ENCODE peak calls at places on chromosomes 7 and 10, in nine cellular contexts. One of them, this sample, is unnamed.

GRCh38 chr7:92058040-92058439 is 76.2 kb downstream of the CYP51A1 start:
- DNase-seq in CD8-positive, alpha-beta T cell: no peak
- DNase-seq in astrocyte of the cerebellum: no peak
- DNase-seq in fibroblast of pulmonary artery: no peak
- DNase-seq in AG04449: no peak
- DNase-seq in brain microvascular endothelial cell: no peak
- DNase-seq in Peyer's patch: no peak
- DNase-seq in OCI-LY7: peak; percentile 15
- DNase-seq in GM12865: peak; percentile 46
- DNase-seq in this sample: no peak

GRCh38 chr7:52500796-52501195 is 534.6 kb upstream of the POM121L12 start:
- DNase-seq in CD8-positive, alpha-beta T cell: no peak
- DNase-seq in astrocyte of the cerebellum: no peak
- DNase-seq in fibroblast of pulmonary artery: no peak
- DNase-seq in AG04449: no peak
- DNase-seq in brain microvascular endothelial cell: no peak
- DNase-seq in Peyer's patch: no peak
- DNase-seq in OCI-LY7: no peak
- DNase-seq in GM12865: no peak
- DNase-seq in this sample: no peak

GRCh38 chr10:120581496-120581895 is 124.5 kb downstream of the PLPP4 start:
- DNase-seq in CD8-positive, alpha-beta T cell: no peak
- DNase-seq in astrocyte of the cerebellum: no peak
- DNase-seq in fibroblast of pulmonary artery: no peak
- DNase-seq in AG04449: no peak
- DNase-seq in brain microvascular endothelial cell: no peak
- DNase-seq in Peyer's patch: no peak
- DNase-seq in OCI-LY7: no peak
- DNase-seq in GM12865: no peak
- DNase-seq in this sample: no peak

GRCh38 chr10:63707254-63707910 is 186.2 kb downstream of the REEP3 start:
- DNase-seq in CD8-positive, alpha-beta T cell: no peak
- DNase-seq in astrocyte of the cerebellum: peak; percentile 99
- DNase-seq in fibroblast of pulmonary artery: peak; percentile 99
- DNase-seq in AG04449: peak; percentile 96
- DNase-seq in brain microvascular endothelial cell: peak; percentile 97
- DNase-seq in Peyer's patch: no peak
- DNase-seq in OCI-LY7: no peak
- DNase-seq in GM12865: peak; percentile 73
- DNase-seq in this sample: peak; percentile 99

GRCh38 chr10:16545126-16545736 is 23.6 kb upstream of the C1QL3 start:
- DNase-seq in CD8-positive, alpha-beta T cell: no peak
- DNase-seq in astrocyte of the cerebellum: no peak
- DNase-seq in fibroblast of pulmonary artery: peak; percentile 62
- DNase-seq in AG04449: no peak
- DNase-seq in brain microvascular endothelial cell: peak; percentile 24
- DNase-seq in Peyer's patch: no peak
- DNase-seq in OCI-LY7: peak; percentile 33
- DNase-seq in GM12865: peak; percentile 49
- DNase-seq in this sample: no peak

GRCh38 chr10:103845983-103846382 is 9.4 kb downstream of the SH3PXD2A start:
- DNase-seq in CD8-positive, alpha-beta T cell: no peak
- DNase-seq in astrocyte of the cerebellum: no peak
- DNase-seq in fibroblast of pulmonary artery: no peak
- DNase-seq in AG04449: no peak
- DNase-seq in brain microvascular endothelial cell: no peak
- DNase-seq in Peyer's patch: no peak
- DNase-seq in OCI-LY7: peak; percentile 70
- DNase-seq in GM12865: peak; percentile 22
- DNase-seq in this sample: no peak

GRCh38 chr7:121499526-121500123 is 103.5 kb upstream of the FAM3C start:
- DNase-seq in CD8-positive, alpha-beta T cell: no peak
- DNase-seq in astrocyte of the cerebellum: no peak
- DNase-seq in fibroblast of pulmonary artery: no peak
- DNase-seq in AG04449: no peak
- DNase-seq in brain microvascular endothelial cell: no peak
- DNase-seq in Peyer's patch: no peak
- DNase-seq in OCI-LY7: no peak
- DNase-seq in GM12865: no peak
- DNase-seq in this sample: no peak

GRCh38 chr10:91589015-91589655 is 43.7 kb downstream of the PPP1R3C start:
- DNase-seq in CD8-positive, alpha-beta T cell: no peak
- DNase-seq in astrocyte of the cerebellum: no peak
- DNase-seq in fibroblast of pulmonary artery: peak; percentile 66
- DNase-seq in AG04449: no peak
- DNase-seq in brain microvascular endothelial cell: peak; percentile 18
- DNase-seq in Peyer's patch: no peak
- DNase-seq in OCI-LY7: no peak
- DNase-seq in GM12865: no peak
- DNase-seq in this sample: no peak

GRCh38 chr10:99709480-99710229 is 22.3 kb downstream of the COX15 start:
- DNase-seq in CD8-positive, alpha-beta T cell: no peak
- DNase-seq in astrocyte of the cerebellum: no peak
- DNase-seq in fibroblast of pulmonary artery: no peak
- DNase-seq in AG04449: no peak
- DNase-seq in brain microvascular endothelial cell: peak; percentile 12
- DNase-seq in Peyer's patch: no peak
- DNase-seq in OCI-LY7: no peak
- DNase-seq in GM12865: peak; percentile 69
- DNase-seq in this sample: no peak

GRCh38 chr10:60856405-60856804 is 78.1 kb downstream of the CDK1 start:
- DNase-seq in CD8-positive, alpha-beta T cell: no peak
- DNase-seq in astrocyte of the cerebellum: no peak
- DNase-seq in fibroblast of pulmonary artery: no peak
- DNase-seq in AG04449: no peak
- DNase-seq in brain microvascular endothelial cell: no peak
- DNase-seq in Peyer's patch: no peak
- DNase-seq in OCI-LY7: no peak
- DNase-seq in GM12865: no peak
- DNase-seq in this sample: no peak

GRCh38 chr7:23449941-23450340 is 20.4 kb downstream of the IGF2BP3 start:
- DNase-seq in CD8-positive, alpha-beta T cell: no peak
- DNase-seq in astrocyte of the cerebellum: no peak
- DNase-seq in fibroblast of pulmonary artery: no peak
- DNase-seq in AG04449: no peak
- DNase-seq in brain microvascular endothelial cell: no peak
- DNase-seq in Peyer's patch: no peak
- DNase-seq in OCI-LY7: no peak
- DNase-seq in GM12865: no peak
- DNase-seq in this sample: no peak

GRCh38 chr7:746074-747061 is 19.3 kb upstream of the PRKAR1B start:
- DNase-seq in CD8-positive, alpha-beta T cell: no peak
- DNase-seq in astrocyte of the cerebellum: no peak
- DNase-seq in fibroblast of pulmonary artery: no peak
- DNase-seq in AG04449: no peak
- DNase-seq in brain microvascular endothelial cell: no peak
- DNase-seq in Peyer's patch: peak; percentile 42
- DNase-seq in OCI-LY7: no peak
- DNase-seq in GM12865: no peak
- DNase-seq in this sample: no peak

GRCh38 chr10:110508806-110509544 is 11.3 kb downstream of the DUSP5 start:
- DNase-seq in CD8-positive, alpha-beta T cell: no peak
- DNase-seq in astrocyte of the cerebellum: no peak
- DNase-seq in fibroblast of pulmonary artery: no peak
- DNase-seq in AG04449: no peak
- DNase-seq in brain microvascular endothelial cell: no peak
- DNase-seq in Peyer's patch: no peak
- DNase-seq in OCI-LY7: no peak
- DNase-seq in GM12865: no peak
- DNase-seq in this sample: no peak

GRCh38 chr10:5910323-5911100 is 20.5 kb downstream of the FBH1 start:
- DNase-seq in CD8-positive, alpha-beta T cell: no peak
- DNase-seq in astrocyte of the cerebellum: no peak
- DNase-seq in fibroblast of pulmonary artery: no peak
- DNase-seq in AG04449: no peak
- DNase-seq in brain microvascular endothelial cell: no peak
- DNase-seq in Peyer's patch: no peak
- DNase-seq in OCI-LY7: no peak
- DNase-seq in GM12865: no peak
- DNase-seq in this sample: no peak

GRCh38 chr10:8174762-8175161 is 120.3 kb downstream of the GATA3 start:
- DNase-seq in CD8-positive, alpha-beta T cell: no peak
- DNase-seq in astrocyte of the cerebellum: no peak
- DNase-seq in fibroblast of pulmonary artery: no peak
- DNase-seq in AG04449: no peak
- DNase-seq in brain microvascular endothelial cell: no peak
- DNase-seq in Peyer's patch: no peak
- DNase-seq in OCI-LY7: no peak
- DNase-seq in GM12865: no peak
- DNase-seq in this sample: no peak

GRCh38 chr7:33874943-33875342 is 30.4 kb upstream of the BMPER start:
- DNase-seq in CD8-positive, alpha-beta T cell: no peak
- DNase-seq in astrocyte of the cerebellum: peak; percentile 94
- DNase-seq in fibroblast of pulmonary artery: peak; percentile 85
- DNase-seq in AG04449: peak; percentile 88
- DNase-seq in brain microvascular endothelial cell: no peak
- DNase-seq in Peyer's patch: no peak
- DNase-seq in OCI-LY7: no peak
- DNase-seq in GM12865: no peak
- DNase-seq in this sample: no peak

GRCh38 chr7:99042957-99043356 is 101.0 kb downstream of the SMURF1 start:
- DNase-seq in CD8-positive, alpha-beta T cell: no peak
- DNase-seq in astrocyte of the cerebellum: no peak
- DNase-seq in fibroblast of pulmonary artery: peak; percentile 72
- DNase-seq in AG04449: no peak
- DNase-seq in brain microvascular endothelial cell: peak; percentile 64
- DNase-seq in Peyer's patch: no peak
- DNase-seq in OCI-LY7: no peak
- DNase-seq in GM12865: no peak
- DNase-seq in this sample: no peak

GRCh38 chr10:129758180-129758579 is 205.9 kb downstream of the EBF3 start:
- DNase-seq in CD8-positive, alpha-beta T cell: no peak
- DNase-seq in astrocyte of the cerebellum: no peak
- DNase-seq in fibroblast of pulmonary artery: no peak
- DNase-seq in AG04449: no peak
- DNase-seq in brain microvascular endothelial cell: no peak
- DNase-seq in Peyer's patch: peak; percentile 16
- DNase-seq in OCI-LY7: no peak
- DNase-seq in GM12865: no peak
- DNase-seq in this sample: no peak

GRCh38 chr10:86790394-86790793 is 34.0 kb downstream of the BMPR1A start:
- DNase-seq in CD8-positive, alpha-beta T cell: no peak
- DNase-seq in astrocyte of the cerebellum: no peak
- DNase-seq in fibroblast of pulmonary artery: no peak
- DNase-seq in AG04449: no peak
- DNase-seq in brain microvascular endothelial cell: no peak
- DNase-seq in Peyer's patch: no peak
- DNase-seq in OCI-LY7: no peak
- DNase-seq in GM12865: no peak
- DNase-seq in this sample: no peak

DNA sequence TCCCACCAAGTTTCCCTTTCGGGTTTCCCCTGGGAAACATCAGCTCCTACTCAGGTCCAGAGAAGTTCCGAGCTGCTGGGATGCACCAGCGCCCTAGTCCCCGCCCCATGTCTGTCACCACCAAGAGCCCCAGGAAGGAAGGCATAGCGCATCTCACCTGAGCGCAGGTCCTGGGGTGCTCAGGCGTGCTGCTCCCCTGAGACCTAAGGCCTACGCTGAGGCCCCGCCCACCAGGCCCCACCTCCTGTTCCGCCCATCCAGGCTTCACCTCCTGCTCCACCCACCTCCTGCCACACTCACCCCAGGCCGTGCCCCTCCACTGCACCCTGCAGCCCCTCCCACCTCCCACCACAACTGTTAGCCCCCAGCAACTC is 1.2 kb upstream of the TFR2 start:
- DNase-seq in CD8-positive, alpha-beta T cell: no peak
- DNase-seq in astrocyte of the cerebellum: no peak
- DNase-seq in fibroblast of pulmonary artery: no peak
- DNase-seq in AG04449: no peak
- DNase-seq in brain microvascular endothelial cell: no peak
- DNase-seq in Peyer's patch: peak; percentile 73
- DNase-seq in OCI-LY7: peak; percentile 85
- DNase-seq in GM12865: peak; percentile 73
- DNase-seq in this sample: no peak
- H3K4me3 ChIP-seq in CD8-positive, alpha-beta T cell: no peak overlapping the region
- H3K4me3 ChIP-seq in astrocyte of the cerebellum: no peak overlapping the region
- H3K4me3 ChIP-seq in fibroblast of pulmonary artery: no peak overlapping the region
- H3K4me3 ChIP-seq in AG04449: no peak overlapping the region
- H3K4me3 ChIP-seq in brain microvascular endothelial cell: no peak overlapping the region
- H3K4me3 ChIP-seq in Peyer's patch: no peak overlapping the region
- H3K4me3 ChIP-seq in OCI-LY7: peak overlapping the region; percentile 25
- H3K4me3 ChIP-seq in GM12865: no peak overlapping the region
- H3K4me3 ChIP-seq in this sample: no peak overlapping the region

GRCh38 chr10:98388086-98388655 is 26.8 kb downstream of the PYROXD2 start:
- DNase-seq in CD8-positive, alpha-beta T cell: no peak
- DNase-seq in astrocyte of the cerebellum: no peak
- DNase-seq in fibroblast of pulmonary artery: no peak
- DNase-seq in AG04449: no peak
- DNase-seq in brain microvascular endothelial cell: no peak
- DNase-seq in Peyer's patch: no peak
- DNase-seq in OCI-LY7: no peak
- DNase-seq in GM12865: no peak
- DNase-seq in this sample: no peak
- TF ChIP-seq CTCF in CD8-positive, alpha-beta T cell: no peak
- TF ChIP-seq CTCF in astrocyte of the cerebellum: no peak
- TF ChIP-seq CTCF in fibroblast of pulmonary artery: no peak
- TF ChIP-seq CTCF in AG04449: no peak
- TF ChIP-seq CTCF in brain microvascular endothelial cell: peak; percentile 34
- TF ChIP-seq CTCF in Peyer's patch: no peak
- TF ChIP-seq CTCF in OCI-LY7: no peak
- TF ChIP-seq CTCF in GM12865: no peak
- TF ChIP-seq CTCF in this sample: no peak

DNA sequence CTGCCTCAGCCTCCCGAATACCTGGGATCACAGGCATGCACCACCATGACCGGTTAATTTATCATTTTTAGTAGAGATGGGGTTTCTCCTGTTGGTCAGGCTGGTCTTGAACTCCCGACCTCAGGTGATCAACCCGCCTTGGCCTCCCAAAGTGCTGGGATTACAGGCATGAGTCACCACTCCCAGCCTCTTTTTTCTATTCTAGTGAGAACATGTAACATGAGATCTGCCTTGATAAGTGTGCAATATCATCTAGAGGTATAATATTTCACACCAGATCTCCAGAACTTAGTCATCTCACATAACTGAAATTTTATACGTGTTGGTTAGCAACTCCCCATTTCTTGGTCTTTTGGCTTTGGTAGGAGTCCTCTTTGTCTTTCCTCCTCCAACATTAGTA is 656.9 kb downstream of the CNTNAP2 start:
- DNase-seq in CD8-positive, alpha-beta T cell: no peak
- DNase-seq in astrocyte of the cerebellum: no peak
- DNase-seq in fibroblast of pulmonary artery: no peak
- DNase-seq in AG04449: no peak
- DNase-seq in brain microvascular endothelial cell: peak; percentile 23
- DNase-seq in Peyer's patch: no peak
- DNase-seq in OCI-LY7: no peak
- DNase-seq in GM12865: no peak
- DNase-seq in this sample: no peak
- H3K4me3 ChIP-seq in CD8-positive, alpha-beta T cell: no peak overlapping the region
- H3K4me3 ChIP-seq in astrocyte of the cerebellum: no peak overlapping the region
- H3K4me3 ChIP-seq in fibroblast of pulmonary artery: no peak overlapping the region
- H3K4me3 ChIP-seq in AG04449: no peak overlapping the region
- H3K4me3 ChIP-seq in brain microvascular endothelial cell: no peak overlapping the region
- H3K4me3 ChIP-seq in Peyer's patch: no peak overlapping the region
- H3K4me3 ChIP-seq in OCI-LY7: no peak overlapping the region
- H3K4me3 ChIP-seq in GM12865: no peak overlapping the region
- H3K4me3 ChIP-seq in this sample: no peak overlapping the region

DNA sequence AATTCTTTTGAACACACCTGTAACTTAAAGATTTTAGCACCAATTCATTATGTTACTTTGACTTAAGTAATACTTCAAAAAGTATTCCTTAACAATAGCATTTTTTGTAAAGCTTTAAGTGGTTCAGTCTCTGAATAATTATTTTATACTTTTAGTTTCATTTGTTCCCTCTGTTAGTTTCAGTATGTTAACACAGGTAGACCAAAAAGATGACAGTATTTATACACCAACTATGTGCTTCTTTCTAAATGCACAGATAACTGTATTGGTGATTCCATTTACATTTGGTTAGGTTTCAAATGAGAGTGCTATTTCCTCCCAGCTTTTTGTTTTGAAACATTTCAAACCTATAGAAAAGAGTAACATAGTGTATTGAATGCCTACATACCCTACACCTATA is 14.0 kb downstream of the RALA start:
- DNase-seq in CD8-positive, alpha-beta T cell: no peak
- DNase-seq in astrocyte of the cerebellum: no peak
- DNase-seq in fibroblast of pulmonary artery: no peak
- DNase-seq in AG04449: no peak
- DNase-seq in brain microvascular endothelial cell: no peak
- DNase-seq in Peyer's patch: no peak
- DNase-seq in OCI-LY7: no peak
- DNase-seq in GM12865: no peak
- DNase-seq in this sample: no peak
- TF ChIP-seq CTCF in CD8-positive, alpha-beta T cell: no peak
- TF ChIP-seq CTCF in astrocyte of the cerebellum: no peak
- TF ChIP-seq CTCF in fibroblast of pulmonary artery: no peak
- TF ChIP-seq CTCF in AG04449: no peak
- TF ChIP-seq CTCF in brain microvascular endothelial cell: no peak
- TF ChIP-seq CTCF in Peyer's patch: no peak
- TF ChIP-seq CTCF in OCI-LY7: no peak
- TF ChIP-seq CTCF in GM12865: no peak
- TF ChIP-seq CTCF in this sample: no peak